ENCODE peak calls at places on chromosome 19, in nine cellular contexts. H is CD8-positive, alpha-beta T cell; T is HEK293T; O is RCC 7860; G is stimulated activated CD8-positive, alpha-beta memory T cell treated with anti-CD3 and anti-CD28 coated beads, Interleukin-15, amount 100 ng/mL, for 1 hour; P is stimulated activated CD4-positive, alpha-beta T cell treated with anti-CD3 and anti-CD28 coated beads, TNF-alpha, amount 100 ng/mL, for 1 hour; Z is H54; I is psoas muscle; C is kidney epithelial cell. J is an unnamed sample.

GRCh38 chr19:33467851-33468250 is 53.7 kb downstream of the PEPD start:
- DNase-seq in T (no peak), C (no peak), O (no peak), I (no peak), P (no peak), Z (no peak), H (no peak), G (no peak), J (no peak)

GRCh38 chr19:38250821-38251563 is 5.2 kb downstream of the PPP1R14A start:
- DNase-seq in O (no peak), C (no peak), T (no peak), Z (no peak), H (no peak), G (no peak), I (peak), P (no peak), J (peak)

GRCh38 chr19:29278716-29279115 is 65.8 kb upstream of the UQCRFS1 start:
- DNase-seq in O (no peak), H (no peak), G (no peak), P (no peak), I (no peak), C (no peak), T (no peak), Z (no peak), J (no peak)

GRCh38 chr19:30651066-30651465 is 278.9 kb downstream of the ZNF536 start:
- DNase-seq in C (no peak), H (no peak), Z (no peak), T (no peak), P (no peak), G (no peak), I (no peak), O (no peak), J (no peak)

GRCh38 chr19:6536138-6536671 is 5.4 kb downstream of the TNFSF9 start:
- DNase-seq in Z (no peak), T (peak), O (peak), G (peak), H (peak), P (peak), C (no peak), I (peak), J (peak)

GRCh38 chr19:10418281-10419199 is 1.8 kb upstream of the PDE4A start:
- DNase-seq in O (no peak), I (no peak), P (no peak), T (no peak), C (no peak), Z (no peak), G (no peak), H (peak), J (peak)

GRCh38 chr19:44942067-44942571 is at the start of gene APOC4:
- DNase-seq in O (no peak), G (no peak), P (no peak), C (no peak), H (no peak), I (no peak), T (no peak), Z (no peak), J (no peak)

GRCh38 chr19:24002256-24002945 is 84.6 kb upstream of the ZNF254 start:
- DNase-seq in O (no peak), I (no peak), Z (no peak), H (no peak), P (no peak), C (no peak), G (no peak), T (no peak), J (no peak)

GRCh38 chr19:6750062-6750461 is 10.6 kb downstream of the TRIP10 start:
- DNase-seq in H (no peak), Z (no peak), C (no peak), G (no peak), T (no peak), I (peak), O (no peak), P (no peak), J (no peak)

GRCh38 chr19:49997709-49998108 is 27.5 kb downstream of the VRK3 start:
- DNase-seq in T (peak), O (peak), I (no peak), C (no peak), Z (peak), P (no peak), H (no peak), G (no peak), J (peak)

GRCh38 chr19:49437231-49437630 is 4.1 kb downstream of the SLC17A7 start:
- DNase-seq in Z (no peak), H (no peak), I (no peak), C (no peak), P (no peak), O (no peak), T (no peak), G (no peak), J (no peak)

GRCh38 chr19:1274852-1275259 is 474 bp upstream of the FAM174C start:
- DNase-seq in O (no peak), Z (no peak), C (no peak), I (no peak), H (no peak), G (no peak), P (no peak), T (no peak), J (no peak)

GRCh38 chr19:45952341-45952690 is 21.3 kb downstream of the NOVA2 start:
- DNase-seq in Z (no peak), P (no peak), C (no peak), O (no peak), I (no peak), G (no peak), H (no peak), T (no peak), J (no peak)

GRCh38 chr19:29671393-29672076 is 6.3 kb downstream of the PLEKHF1 start:
- DNase-seq in I (peak), T (no peak), C (no peak), H (peak), Z (no peak), P (peak), O (peak), G (peak), J (no peak)

GRCh38 chr19:38492147-38492813 is 58.8 kb downstream of the RYR1 start:
- DNase-seq in C (no peak), H (no peak), O (no peak), G (no peak), T (no peak), I (no peak), P (no peak), Z (no peak), J (no peak)

GRCh38 chr19:8631425-8631819 is 989 bp downstream of the NFILZ start:
- DNase-seq in O (no peak), G (no peak), I (peak), C (no peak), P (no peak), H (no peak), T (no peak), Z (no peak), J (peak)

GRCh38 chr19:38417544-38418506 is 8.2 kb downstream of the RASGRP4 start:
- DNase-seq in T (no peak), H (peak), O (no peak), Z (no peak), G (no peak), I (peak), P (peak), C (no peak), J (peak)

GRCh38 chr19:35901854-35902661 is at the start of gene HCST:
- DNase-seq in Z (peak), H (peak), P (no peak), I (no peak), O (peak), T (no peak), G (no peak), C (no peak), J (no peak)

GRCh38 chr19:9565900-9566705 is 18.2 kb downstream of the ZNF121 start:
- DNase-seq in I (no peak), O (peak), C (no peak), P (no peak), Z (no peak), T (no peak), G (no peak), H (no peak), J (no peak)

GRCh38 chr19:19342086-19343015 is 21.7 kb downstream of the MAU2 start:
- DNase-seq in I (peak), H (no peak), C (no peak), T (peak), P (no peak), O (peak), G (no peak), Z (peak), J (peak)

GRCh38 chr19:23404676-23405075 is 9.4 kb upstream of the ZNF91 start:
- DNase-seq in H (no peak), C (no peak), P (no peak), O (no peak), I (no peak), Z (no peak), T (no peak), G (no peak), J (no peak)

GRCh38 chr19:48145596-48146254 is 24.4 kb downstream of the LIG1 start:
- DNase-seq in I (no peak), C (no peak), O (no peak), G (no peak), Z (no peak), P (no peak), T (no peak), H (no peak), J (no peak)

GRCh38 chr19:50046649-50047503 is 21.1 kb downstream of the ZNF473 start:
- DNase-seq in H (peak), O (no peak), P (peak), T (peak), C (no peak), Z (no peak), G (peak), I (peak), J (peak)

GRCh38 chr19:10730932-10731331 is 13.1 kb downstream of the DNM2 start:
- DNase-seq in T (no peak), G (no peak), H (no peak), P (no peak), O (peak), C (no peak), Z (no peak), I (no peak), J (no peak)

GRCh38 chr19:18649371-18650047 is 12.7 kb downstream of the KLHL26 start:
- DNase-seq in Z (no peak), H (no peak), C (no peak), T (no peak), O (no peak), G (no peak), P (no peak), I (peak), J (peak)

GRCh38 chr19:2385053-2385721 is 25.1 kb downstream of the TMPRSS9 start:
- DNase-seq in P (no peak), C (peak), Z (peak), I (peak), O (peak), H (no peak), T (peak), G (no peak), J (peak)

GRCh38 chr19:51970718-51971117 is 15.9 kb downstream of the ZNF350 start:
- DNase-seq in I (no peak), G (no peak), H (no peak), P (no peak), Z (no peak), C (no peak), T (no peak), O (no peak), J (no peak)

GRCh38 chr19:18933297-18933696 is 7.7 kb downstream of the HOMER3 start:
- DNase-seq in G (no peak), I (no peak), Z (no peak), T (no peak), H (no peak), P (no peak), C (no peak), O (no peak), J (no peak)

GRCh38 chr19:49222011-49222410 is 64.4 kb downstream of the TRPM4 start:
- DNase-seq in I (no peak), H (no peak), G (no peak), C (no peak), T (no peak), P (no peak), O (no peak), Z (no peak), J (no peak)

GRCh38 chr19:18865973-18866799 is 29.8 kb downstream of the CERS1 start:
- DNase-seq in O (peak), C (no peak), Z (peak), H (peak), T (peak), G (peak), P (peak), I (peak), J (peak)

GRCh38 chr19:30711296-30711695 is 339.1 kb downstream of the ZNF536 start:
- DNase-seq in G (no peak), P (no peak), I (no peak), T (peak), C (no peak), O (no peak), H (no peak), Z (no peak), J (peak)

GRCh38 chr19:48419158-48419920 is 25.9 kb downstream of the GRIN2D start:
- DNase-seq in Z (no peak), P (peak), I (peak), T (peak), O (no peak), C (no peak), G (peak), H (peak), J (peak)

GRCh38 chr19:19115954-19116353 is 22.3 kb downstream of the TMEM161A start:
- DNase-seq in I (peak), H (peak), P (peak), G (peak), C (no peak), Z (peak), O (no peak), T (peak), J (peak)

GRCh38 chr19:36939153-36939552 is 23.0 kb downstream of the ZNF568 start:
- DNase-seq in C (no peak), Z (no peak), I (no peak), P (no peak), T (no peak), H (no peak), G (no peak), O (no peak), J (peak)

GRCh38 chr19:49297403-49297802 is 27.6 kb downstream of the SLC6A16 start:
- DNase-seq in C (no peak), H (no peak), G (no peak), P (no peak), I (no peak), Z (no peak), T (no peak), O (no peak), J (no peak)

GRCh38 chr19:50552540-50552939 is 15.7 kb downstream of the LRRC4B start:
- DNase-seq in Z (no peak), I (no peak), C (no peak), T (no peak), P (no peak), G (no peak), O (no peak), H (no peak), J (no peak)

GRCh38 chr19:2957160-2957559 is 12.4 kb upstream of the ZNF77 start:
- DNase-seq in H (no peak), Z (no peak), P (no peak), T (no peak), G (no peak), C (no peak), O (no peak), I (no peak), J (no peak)

GRCh38 chr19:16654151-16654550 is 5.8 kb downstream of the SMIM7 start:
- DNase-seq in P (no peak), G (no peak), O (no peak), H (no peak), Z (no peak), I (no peak), T (peak), C (no peak), J (peak)

J was measured in iPS-NIHi11.